ENCODE peak calls at places on chromosomes 6 and 20, in eight cellular contexts. S is dorsolateral prefrontal cortex, X is iPS DF 6.9, V is body of pancreas, N is heart right ventricle, B is mammary epithelial cell, M is fibroblast of lung, W is HFF-Myc. Y is an unnamed sample.

GRCh38 chr6:14320342-14320741 is 202.8 kb downstream of the CD83 start:
- DNase-seq in S (no peak), X (no peak), V (no peak), N (no peak), B (no peak), M (no peak), W (no peak), Y (no peak)

GRCh38 chr20:50188287-50188688 is 2.3 kb upstream of the CEBPB start:
- DNase-seq in S (no peak), X (no peak), V (no peak), N (no peak), B (no peak), M (no peak), W (no peak), Y (no peak)

GRCh38 chr6:1390805-1391511 is 1.6 kb downstream of the FOXF2 start:
- DNase-seq in S (no peak), X (no peak), V (no peak), N (no peak), B (no peak), M (no peak), W (no peak), Y (no peak)

GRCh38 chr20:62227977-62228958 is 8.2 kb upstream of the HRH3 start:
- DNase-seq in S (no peak), X (no peak), V (peak), N (no peak), B (no peak), M (no peak), W (no peak), Y (peak)

GRCh38 chr20:7903429-7903828 is 36.8 kb downstream of the HAO1 start:
- DNase-seq in S (no peak), X (no peak), V (no peak), N (no peak), B (no peak), M (no peak), W (no peak), Y (no peak)

GRCh38 chr6:111844376-111844775 is 28.9 kb downstream of the FYN start:
- DNase-seq in S (no peak), X (no peak), V (no peak), N (no peak), B (no peak), M (no peak), W (no peak), Y (no peak)

GRCh38 chr6:72619883-72620696 is 1.8 kb upstream of the KCNQ5 start:
- DNase-seq in S (peak), X (no peak), V (peak), N (no peak), B (no peak), M (peak), W (no peak), Y (peak)

GRCh38 chr6:40425192-40425919 is 161.8 kb downstream of the LRFN2 start:
- DNase-seq in S (peak), X (no peak), V (peak), N (peak), B (no peak), M (no peak), W (no peak), Y (no peak)

GRCh38 chr20:15823718-15824117 is 749.5 kb downstream of the KIF16B start:
- DNase-seq in S (no peak), X (no peak), V (no peak), N (no peak), B (no peak), M (no peak), W (no peak), Y (no peak)

DNA sequence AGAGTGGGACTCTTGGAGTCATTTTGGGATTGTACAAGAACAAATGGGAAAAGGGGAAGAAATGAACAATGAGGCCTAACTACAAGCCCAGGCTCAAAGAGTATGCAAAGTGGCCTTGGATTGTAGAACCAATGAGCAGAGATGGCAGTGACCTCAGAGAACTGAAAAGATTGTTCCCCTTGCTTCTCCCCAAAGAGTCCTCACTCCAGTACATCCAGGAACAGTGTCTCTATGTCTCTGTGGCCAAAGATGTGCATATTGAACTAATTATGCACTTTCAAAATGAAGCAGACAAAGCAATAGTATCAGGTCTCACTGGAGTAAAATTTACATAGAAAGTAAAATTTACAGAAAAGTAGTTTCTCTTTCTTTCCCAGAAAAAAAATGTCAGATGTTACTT is 81.0 kb downstream of the SMLR1 start:
- DNase-seq in S (no peak), X (no peak), V (no peak), N (no peak), B (no peak), M (no peak), W (no peak), Y (no peak)
- H3K4me3 ChIP-seq in S (no peak), X (no peak), V (no peak), N (no peak), B (no peak), M (no peak), W (no peak), Y (no peak)

GRCh38 chr20:3082955-3083952 is 1.3 kb downstream of the AVP start:
- DNase-seq in S (no peak), X (no peak), V (no peak), N (no peak), B (no peak), M (no peak), W (no peak), Y (peak)
- H3K4me3 ChIP-seq in S (no peak), X (peak), V (no peak), N (peak), B (no peak), M (no peak), W (no peak), Y (no peak)

GRCh38 chr6:56689663-56690062 is 47.0 kb upstream of the DST start:
- DNase-seq in S (no peak), X (no peak), V (no peak), N (no peak), B (no peak), M (no peak), W (no peak), Y (no peak)
- H3K4me3 ChIP-seq in S (peak), X (no peak), V (no peak), N (peak), B (no peak), M (peak), W (no peak), Y (no peak)

GRCh38 chr6:159108438-159108985 is 60.7 kb upstream of the FNDC1 start:
- DNase-seq in S (no peak), X (no peak), V (no peak), N (no peak), B (no peak), M (peak), W (no peak), Y (no peak)

GRCh38 chr6:159105716-159106115 is 60.9 kb upstream of the TAGAP start:
- DNase-seq in S (no peak), X (no peak), V (no peak), N (no peak), B (no peak), M (no peak), W (no peak), Y (no peak)

GRCh38 chr6:159109391-159109790 is 59.8 kb upstream of the FNDC1 start:
- DNase-seq in S (no peak), X (no peak), V (no peak), N (no peak), B (no peak), M (no peak), W (no peak), Y (no peak)

GRCh38 chr6:159106627-159107241 is 61.9 kb upstream of the TAGAP start:
- DNase-seq in S (peak), X (peak), V (peak), N (peak), B (peak), M (peak), W (no peak), Y (no peak)

DNA sequence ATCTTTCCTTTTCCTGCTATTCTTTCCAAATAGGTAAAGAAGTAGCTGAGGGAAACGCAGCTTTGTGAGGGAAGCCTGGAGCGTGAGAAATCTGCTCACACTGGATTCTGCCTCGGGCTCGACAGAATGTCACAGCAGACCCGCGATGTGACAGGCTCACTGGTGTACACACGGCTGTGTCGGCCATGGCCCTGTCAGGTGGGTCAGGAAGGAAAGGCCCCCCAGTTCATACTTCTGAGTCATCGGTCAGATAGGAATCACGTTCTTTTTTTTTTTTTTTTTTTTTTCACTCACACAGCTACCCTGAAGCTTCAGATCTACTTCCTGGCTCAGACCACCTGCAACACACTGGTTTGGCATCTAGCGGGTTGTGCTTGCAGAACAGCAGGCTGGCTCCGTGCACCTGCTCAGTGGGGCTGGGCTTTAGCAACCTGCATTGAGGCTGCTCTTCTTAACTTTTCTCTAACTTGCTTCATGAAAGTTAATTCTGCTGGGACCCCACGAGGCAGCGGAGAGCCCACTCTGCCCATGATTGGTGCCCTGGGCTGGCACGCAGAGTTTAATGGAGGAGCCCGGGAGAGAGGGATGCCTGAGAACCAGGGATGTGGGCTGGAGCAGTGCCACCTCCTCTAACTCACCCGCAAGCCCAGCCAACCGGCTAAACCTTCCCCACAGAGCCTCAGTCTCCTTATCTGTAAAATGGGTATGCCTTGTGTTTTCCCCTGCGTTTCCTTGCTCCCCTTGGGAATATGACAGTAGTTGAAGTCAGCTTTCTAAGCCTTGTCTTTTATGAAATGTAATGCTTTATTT is 61.5 kb upstream of the FNDC1 start:
- DNase-seq in S (no peak), X (no peak), V (no peak), N (no peak), B (no peak), M (no peak), W (no peak), Y (peak)
- H3K4me3 ChIP-seq in S (no peak), X (no peak), V (no peak), N (peak), B (no peak), M (no peak), W (no peak), Y (no peak)

DNA sequence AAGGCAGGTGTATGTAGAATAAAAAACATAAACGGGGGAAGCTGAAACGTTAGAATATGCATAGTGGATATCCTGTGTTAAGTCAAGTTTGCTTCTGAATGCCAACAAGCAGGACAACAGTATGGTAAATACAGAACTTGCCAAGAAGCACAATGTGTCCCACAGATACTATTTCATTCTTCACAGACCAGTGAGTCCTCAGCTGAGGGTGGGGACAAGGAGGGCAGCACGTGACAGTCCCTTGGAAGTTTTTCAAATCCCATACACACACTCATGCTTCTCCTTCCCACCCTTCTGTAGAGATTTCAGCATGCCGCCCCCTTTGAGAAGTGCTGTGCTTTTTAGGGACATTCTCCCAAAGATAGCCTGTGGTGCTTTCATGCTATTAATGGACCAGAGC is 268.5 kb upstream of the ECI2 start:
- DNase-seq in S (peak), X (no peak), V (no peak), N (no peak), B (no peak), M (no peak), W (no peak), Y (no peak)
- H3K4me3 ChIP-seq in S (no peak), X (no peak), V (no peak), N (no peak), B (no peak), M (no peak), W (no peak), Y (no peak)

DNA sequence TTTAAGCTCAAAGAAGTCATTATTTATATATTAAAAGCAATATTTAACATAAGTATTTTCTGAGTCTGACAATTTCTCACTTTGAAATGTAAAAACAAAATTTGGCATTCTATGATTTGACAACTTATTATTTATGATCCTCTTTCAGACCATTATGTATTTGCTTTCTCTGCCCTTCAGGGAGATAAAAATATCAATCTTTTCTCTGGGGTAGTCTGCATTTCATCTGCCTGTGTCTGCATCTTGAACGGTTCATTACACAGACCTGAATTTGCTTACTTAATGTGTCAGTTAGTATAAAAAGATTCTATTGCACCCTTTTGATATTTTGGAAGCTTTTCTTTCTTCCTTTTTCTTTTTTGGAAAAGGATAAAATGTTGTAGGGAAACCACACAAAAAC is 354.0 kb upstream of the RGS17 start:
- DNase-seq in S (no peak), X (no peak), V (no peak), N (no peak), B (no peak), M (no peak), W (no peak), Y (no peak)
- H3K4me3 ChIP-seq in S (no peak), X (no peak), V (no peak), N (no peak), B (no peak), M (no peak), W (no peak), Y (no peak)